ENCODE peak calls at places on chromosome 17, in ten cellular contexts. One of them, this sample, is unnamed.

GRCh38 chr17:68580236-68580903 is 20.8 kb downstream of the FAM20A start:
- DNase-seq in stimulated activated CD4-positive, alpha-beta T cell treated with anti-CD3 and anti-CD28 coated beads, Interleukin-1b, Interleukin-23, amount 100 ng/mL, for 4 hours: no peak
- DNase-seq in progenitor cell of endocrine pancreas: no peak
- DNase-seq in choroid plexus epithelial cell: peak
- DNase-seq in NCI-H774: no peak
- DNase-seq in tibial artery: peak
- DNase-seq in HFFc6: peak
- DNase-seq in HFF-Myc: peak
- DNase-seq in stromal cell of bone marrow: peak
- DNase-seq in body of pancreas: no peak
- DNase-seq in this sample: no peak

GRCh38 chr17:82696916-82697807 is 1.3 kb downstream of the RAB40B start:
- DNase-seq in body of pancreas: no peak
- DNase-seq in progenitor cell of endocrine pancreas: no peak
- DNase-seq in tibial artery: no peak
- DNase-seq in HFF-Myc: no peak
- DNase-seq in HFFc6: no peak
- DNase-seq in choroid plexus epithelial cell: no peak
- DNase-seq in NCI-H774: no peak
- DNase-seq in stromal cell of bone marrow: no peak
- DNase-seq in stimulated activated CD4-positive, alpha-beta T cell treated with anti-CD3 and anti-CD28 coated beads, Interleukin-1b, Interleukin-23, amount 100 ng/mL, for 4 hours: peak
- DNase-seq in this sample: no peak

GRCh38 chr17:75697651-75698291 is 23.5 kb upstream of the ITGB4 start:
- DNase-seq in HFF-Myc: no peak
- DNase-seq in progenitor cell of endocrine pancreas: no peak
- DNase-seq in stromal cell of bone marrow: no peak
- DNase-seq in tibial artery: no peak
- DNase-seq in HFFc6: no peak
- DNase-seq in body of pancreas: peak
- DNase-seq in NCI-H774: no peak
- DNase-seq in choroid plexus epithelial cell: no peak
- DNase-seq in stimulated activated CD4-positive, alpha-beta T cell treated with anti-CD3 and anti-CD28 coated beads, Interleukin-1b, Interleukin-23, amount 100 ng/mL, for 4 hours: no peak
- DNase-seq in this sample: no peak

GRCh38 chr17:50689956-50690886 is 17.5 kb downstream of the ANKRD40 start:
- DNase-seq in progenitor cell of endocrine pancreas: no peak
- DNase-seq in choroid plexus epithelial cell: no peak
- DNase-seq in body of pancreas: no peak
- DNase-seq in stimulated activated CD4-positive, alpha-beta T cell treated with anti-CD3 and anti-CD28 coated beads, Interleukin-1b, Interleukin-23, amount 100 ng/mL, for 4 hours: no peak
- DNase-seq in HFF-Myc: no peak
- DNase-seq in tibial artery: no peak
- DNase-seq in HFFc6: no peak
- DNase-seq in NCI-H774: no peak
- DNase-seq in stromal cell of bone marrow: no peak
- DNase-seq in this sample: no peak

GRCh38 chr17:74217036-74217725 is 3.8 kb downstream of the TTYH2 start:
- DNase-seq in HFF-Myc: no peak
- DNase-seq in stromal cell of bone marrow: no peak
- DNase-seq in tibial artery: no peak
- DNase-seq in choroid plexus epithelial cell: no peak
- DNase-seq in progenitor cell of endocrine pancreas: no peak
- DNase-seq in HFFc6: no peak
- DNase-seq in stimulated activated CD4-positive, alpha-beta T cell treated with anti-CD3 and anti-CD28 coated beads, Interleukin-1b, Interleukin-23, amount 100 ng/mL, for 4 hours: no peak
- DNase-seq in body of pancreas: no peak
- DNase-seq in NCI-H774: peak
- DNase-seq in this sample: peak

GRCh38 chr17:2872282-2872681 is 76.0 kb downstream of the RAP1GAP2 start:
- DNase-seq in NCI-H774: no peak
- DNase-seq in HFFc6: no peak
- DNase-seq in tibial artery: no peak
- DNase-seq in stromal cell of bone marrow: no peak
- DNase-seq in HFF-Myc: no peak
- DNase-seq in progenitor cell of endocrine pancreas: no peak
- DNase-seq in body of pancreas: no peak
- DNase-seq in stimulated activated CD4-positive, alpha-beta T cell treated with anti-CD3 and anti-CD28 coated beads, Interleukin-1b, Interleukin-23, amount 100 ng/mL, for 4 hours: no peak
- DNase-seq in choroid plexus epithelial cell: no peak
- DNase-seq in this sample: no peak

GRCh38 chr17:75087558-75088453 is at the start of gene SLC16A5:
- DNase-seq in tibial artery: peak
- DNase-seq in choroid plexus epithelial cell: peak
- DNase-seq in HFF-Myc: peak
- DNase-seq in body of pancreas: peak
- DNase-seq in stimulated activated CD4-positive, alpha-beta T cell treated with anti-CD3 and anti-CD28 coated beads, Interleukin-1b, Interleukin-23, amount 100 ng/mL, for 4 hours: peak
- DNase-seq in HFFc6: peak
- DNase-seq in progenitor cell of endocrine pancreas: peak
- DNase-seq in NCI-H774: no peak
- DNase-seq in stromal cell of bone marrow: peak
- DNase-seq in this sample: peak

GRCh38 chr17:71803656-71804284 is 317.1 kb upstream of the SOX9 start:
- DNase-seq in choroid plexus epithelial cell: no peak
- DNase-seq in HFFc6: no peak
- DNase-seq in progenitor cell of endocrine pancreas: no peak
- DNase-seq in HFF-Myc: no peak
- DNase-seq in stimulated activated CD4-positive, alpha-beta T cell treated with anti-CD3 and anti-CD28 coated beads, Interleukin-1b, Interleukin-23, amount 100 ng/mL, for 4 hours: no peak
- DNase-seq in tibial artery: no peak
- DNase-seq in stromal cell of bone marrow: no peak
- DNase-seq in NCI-H774: no peak
- DNase-seq in body of pancreas: peak
- DNase-seq in this sample: no peak

GRCh38 chr17:36697907-36698526 is 96.6 kb downstream of the MRM1 start:
- DNase-seq in HFF-Myc: no peak
- DNase-seq in stromal cell of bone marrow: no peak
- DNase-seq in NCI-H774: no peak
- DNase-seq in progenitor cell of endocrine pancreas: peak
- DNase-seq in choroid plexus epithelial cell: peak
- DNase-seq in HFFc6: no peak
- DNase-seq in body of pancreas: no peak
- DNase-seq in stimulated activated CD4-positive, alpha-beta T cell treated with anti-CD3 and anti-CD28 coated beads, Interleukin-1b, Interleukin-23, amount 100 ng/mL, for 4 hours: no peak
- DNase-seq in tibial artery: no peak
- DNase-seq in this sample: no peak

GRCh38 chr17:55110521-55110920 is 142.0 kb downstream of the STXBP4 start:
- DNase-seq in tibial artery: no peak
- DNase-seq in NCI-H774: no peak
- DNase-seq in choroid plexus epithelial cell: no peak
- DNase-seq in body of pancreas: no peak
- DNase-seq in stimulated activated CD4-positive, alpha-beta T cell treated with anti-CD3 and anti-CD28 coated beads, Interleukin-1b, Interleukin-23, amount 100 ng/mL, for 4 hours: no peak
- DNase-seq in stromal cell of bone marrow: no peak
- DNase-seq in progenitor cell of endocrine pancreas: no peak
- DNase-seq in HFF-Myc: no peak
- DNase-seq in HFFc6: no peak
- DNase-seq in this sample: no peak

GRCh38 chr17:63537991-63538692 is 12.1 kb upstream of the DCAF7 start:
- DNase-seq in stimulated activated CD4-positive, alpha-beta T cell treated with anti-CD3 and anti-CD28 coated beads, Interleukin-1b, Interleukin-23, amount 100 ng/mL, for 4 hours: no peak
- DNase-seq in stromal cell of bone marrow: no peak
- DNase-seq in body of pancreas: no peak
- DNase-seq in progenitor cell of endocrine pancreas: no peak
- DNase-seq in NCI-H774: no peak
- DNase-seq in choroid plexus epithelial cell: no peak
- DNase-seq in HFF-Myc: no peak
- DNase-seq in HFFc6: no peak
- DNase-seq in tibial artery: no peak
- DNase-seq in this sample: no peak

GRCh38 chr17:40872416-40872815 is 5.4 kb upstream of the KRT12 start:
- DNase-seq in choroid plexus epithelial cell: no peak
- DNase-seq in HFF-Myc: no peak
- DNase-seq in stimulated activated CD4-positive, alpha-beta T cell treated with anti-CD3 and anti-CD28 coated beads, Interleukin-1b, Interleukin-23, amount 100 ng/mL, for 4 hours: no peak
- DNase-seq in progenitor cell of endocrine pancreas: no peak
- DNase-seq in NCI-H774: no peak
- DNase-seq in body of pancreas: no peak
- DNase-seq in tibial artery: no peak
- DNase-seq in HFFc6: no peak
- DNase-seq in stromal cell of bone marrow: no peak
- DNase-seq in this sample: no peak

GRCh38 chr17:54968954-54969400 is 412 bp downstream of the STXBP4 start:
- DNase-seq in progenitor cell of endocrine pancreas: peak
- DNase-seq in NCI-H774: no peak
- DNase-seq in choroid plexus epithelial cell: peak
- DNase-seq in stimulated activated CD4-positive, alpha-beta T cell treated with anti-CD3 and anti-CD28 coated beads, Interleukin-1b, Interleukin-23, amount 100 ng/mL, for 4 hours: no peak
- DNase-seq in tibial artery: peak
- DNase-seq in stromal cell of bone marrow: peak
- DNase-seq in HFF-Myc: no peak
- DNase-seq in HFFc6: peak
- DNase-seq in body of pancreas: no peak
- DNase-seq in this sample: no peak

GRCh38 chr17:64532409-64532808 is 25.6 kb downstream of the CEP95 start:
- DNase-seq in tibial artery: no peak
- DNase-seq in stromal cell of bone marrow: no peak
- DNase-seq in progenitor cell of endocrine pancreas: no peak
- DNase-seq in HFFc6: no peak
- DNase-seq in choroid plexus epithelial cell: no peak
- DNase-seq in body of pancreas: no peak
- DNase-seq in NCI-H774: no peak
- DNase-seq in HFF-Myc: no peak
- DNase-seq in stimulated activated CD4-positive, alpha-beta T cell treated with anti-CD3 and anti-CD28 coated beads, Interleukin-1b, Interleukin-23, amount 100 ng/mL, for 4 hours: no peak
- DNase-seq in this sample: no peak

GRCh38 chr17:10295728-10296343 is 77.0 kb downstream of the MYH13 start:
- DNase-seq in stromal cell of bone marrow: peak
- DNase-seq in NCI-H774: no peak
- DNase-seq in HFFc6: peak
- DNase-seq in HFF-Myc: peak
- DNase-seq in stimulated activated CD4-positive, alpha-beta T cell treated with anti-CD3 and anti-CD28 coated beads, Interleukin-1b, Interleukin-23, amount 100 ng/mL, for 4 hours: no peak
- DNase-seq in body of pancreas: peak
- DNase-seq in choroid plexus epithelial cell: peak
- DNase-seq in progenitor cell of endocrine pancreas: peak
- DNase-seq in tibial artery: no peak
- DNase-seq in this sample: no peak